ENCODE peak calls at places on chromosome 15, in six cellular contexts. M is GM23248, K is mesendoderm, D is endothelial cell of umbilical vein, U is H9, T is H1. W is an unnamed sample.

GRCh38 chr15:52369455-52369854 is 73.9 kb upstream of the MYO5C start:
- DNase-seq in K (no peak), D (no peak), T (no peak), M (no peak), U (no peak), W (no peak)

GRCh38 chr15:91678003-91678402 is 175.5 kb upstream of the SLCO3A1 start:
- DNase-seq in T (no peak), K (no peak), M (peak; percentile 12), U (no peak), D (no peak), W (no peak)

GRCh38 chr15:95929232-95929846 is 401.2 kb upstream of the NR2F2 start:
- DNase-seq in M (no peak), D (no peak), K (no peak), U (no peak), T (no peak), W (no peak)

GRCh38 chr15:44102675-44103254 is 92.3 kb downstream of the FRMD5 start:
- DNase-seq in K (no peak), U (no peak), D (peak; percentile 97), T (no peak), M (peak; percentile 99), W (peak; percentile 43)

GRCh38 chr15:85579011-85579701 is 198.8 kb downstream of the AKAP13 start:
- DNase-seq in U (no peak), K (no peak), T (no peak), D (peak; percentile 87), M (no peak), W (no peak)

GRCh38 chr15:51803961-51804360 is 25.5 kb upstream of the TMOD3 start:
- DNase-seq in T (no peak), U (no peak), M (peak; percentile 34), K (no peak), D (no peak), W (no peak)

GRCh38 chr15:78201281-78202190 is 32.8 kb downstream of the ACSBG1 start:
- DNase-seq in M (no peak), D (no peak), U (no peak), K (no peak), T (peak; percentile 33), W (no peak)

GRCh38 chr15:81298606-81299005 is 25.3 kb downstream of the STARD5 start:
- DNase-seq in M (no peak), D (no peak), U (no peak), T (no peak), K (no peak), W (no peak)

GRCh38 chr15:78460737-78461136 is 22.7 kb downstream of the IREB2 start:
- DNase-seq in T (no peak), M (no peak), D (no peak), U (no peak), K (no peak), W (no peak)

GRCh38 chr15:25715536-25716413 is 147.4 kb downstream of the ATP10A start:
- DNase-seq in U (no peak), T (no peak), D (no peak), M (no peak), K (no peak), W (no peak)

GRCh38 chr15:29952245-29952644 is 130.0 kb upstream of the TJP1 start:
- DNase-seq in U (no peak), M (no peak), D (no peak), K (no peak), T (no peak), W (peak; percentile 40)

GRCh38 chr15:71448688-71449114 is 333.4 kb downstream of the THSD4 start:
- DNase-seq in D (peak; percentile 87), U (peak; percentile 63), T (peak; percentile 79), K (peak; percentile 77), M (peak; percentile 64), W (peak; percentile 71)

GRCh38 chr15:44215594-44215993 is 20.5 kb upstream of the FRMD5 start:
- DNase-seq in K (no peak), M (peak; percentile 96), D (peak; percentile 61), U (no peak), T (no peak), W (no peak)

GRCh38 chr15:39312984-39313383 is 267.9 kb upstream of the THBS1 start:
- DNase-seq in U (no peak), D (no peak), T (no peak), M (peak; percentile 23), K (peak; percentile 55), W (peak; percentile 35)

GRCh38 chr15:29728418-29728817 is 93.8 kb downstream of the TJP1 start:
- DNase-seq in U (no peak), M (no peak), T (no peak), D (no peak), K (no peak), W (no peak)

GRCh38 chr15:27977656-27978055 is 121.5 kb downstream of the OCA2 start:
- DNase-seq in K (no peak), U (no peak), M (no peak), D (no peak), T (no peak), W (no peak)

GRCh38 chr15:78889000-78889399 is 16.3 kb downstream of the MORF4L1 start:
- DNase-seq in T (no peak), U (no peak), K (no peak), M (no peak), D (no peak), W (no peak)

GRCh38 chr15:77846360-77846759 is 213.6 kb upstream of the LINGO1 start:
- DNase-seq in D (no peak), K (no peak), M (peak; percentile 50), T (no peak), U (no peak), W (no peak)

GRCh38 chr15:74768771-74769342 is 13.0 kb upstream of the CSK start:
- DNase-seq in M (peak; percentile 72), U (peak; percentile 81), D (peak; percentile 58), T (peak; percentile 82), K (peak; percentile 77), W (peak; percentile 81)

GRCh38 chr15:39251413-39252197 is 329.3 kb upstream of the THBS1 start:
- DNase-seq in U (no peak), T (no peak), M (no peak), D (peak; percentile 82), K (no peak), W (no peak)

GRCh38 chr15:92882697-92883642 is 17.2 kb upstream of the CHD2 start:
- DNase-seq in U (no peak), M (peak; percentile 51), K (peak; percentile 39), T (no peak), D (no peak), W (peak; percentile 59)

GRCh38 chr15:40242671-40243070 is 3.8 kb downstream of the PAK6 start:
- DNase-seq in T (no peak), D (no peak), U (no peak), K (no peak), M (no peak), W (no peak)

GRCh38 chr15:51331141-51331540 is 7.3 kb downstream of the CYP19A1 start:
- DNase-seq in T (no peak), U (no peak), K (peak; percentile 59), D (no peak), M (no peak), W (no peak)

GRCh38 chr15:40430271-40430805 is 10.4 kb upstream of the BAHD1 start:
- DNase-seq in K (peak; percentile 55), M (peak; percentile 95), D (no peak), T (no peak), U (peak; percentile 59), W (no peak)

GRCh38 chr15:66841953-66842681 is 140.1 kb downstream of the SMAD6 start:
- DNase-seq in K (peak; percentile 89), M (peak; percentile 98), U (no peak), D (peak; percentile 93), T (no peak), W (peak; percentile 81)

GRCh38 chr15:42091753-42092665 is 2.4 kb downstream of the PLA2G4D start:
- DNase-seq in U (peak; percentile 58), M (peak; percentile 42), D (no peak), K (peak; percentile 97), T (no peak), W (peak; percentile 37)

GRCh38 chr15:36737430-36737891 is 158.0 kb downstream of the CDIN1 start:
- DNase-seq in T (no peak), D (peak; percentile 29), K (no peak), U (no peak), M (peak; percentile 53), W (no peak)

GRCh38 chr15:84402856-84403608 is 167.5 kb downstream of the GOLGA6L4 start:
- DNase-seq in D (no peak), T (peak; percentile 27), K (no peak), U (no peak), M (no peak), W (no peak)

GRCh38 chr15:93974804-93975481 is 256.4 kb upstream of the MCTP2 start:
- DNase-seq in D (no peak), U (peak; percentile 41), T (no peak), K (peak; percentile 82), M (peak; percentile 71), W (peak; percentile 75)

GRCh38 chr15:45387379-45388007 is 9.1 kb upstream of the GATM start:
- DNase-seq in M (no peak), D (no peak), T (no peak), K (no peak), U (no peak), W (no peak)
- H3K27ac ChIP-seq in M (no peak overlapping the region), D (no peak overlapping the region), T (no peak overlapping the region), K (no peak overlapping the region), U (no peak overlapping the region), W (no peak overlapping the region)

DNA sequence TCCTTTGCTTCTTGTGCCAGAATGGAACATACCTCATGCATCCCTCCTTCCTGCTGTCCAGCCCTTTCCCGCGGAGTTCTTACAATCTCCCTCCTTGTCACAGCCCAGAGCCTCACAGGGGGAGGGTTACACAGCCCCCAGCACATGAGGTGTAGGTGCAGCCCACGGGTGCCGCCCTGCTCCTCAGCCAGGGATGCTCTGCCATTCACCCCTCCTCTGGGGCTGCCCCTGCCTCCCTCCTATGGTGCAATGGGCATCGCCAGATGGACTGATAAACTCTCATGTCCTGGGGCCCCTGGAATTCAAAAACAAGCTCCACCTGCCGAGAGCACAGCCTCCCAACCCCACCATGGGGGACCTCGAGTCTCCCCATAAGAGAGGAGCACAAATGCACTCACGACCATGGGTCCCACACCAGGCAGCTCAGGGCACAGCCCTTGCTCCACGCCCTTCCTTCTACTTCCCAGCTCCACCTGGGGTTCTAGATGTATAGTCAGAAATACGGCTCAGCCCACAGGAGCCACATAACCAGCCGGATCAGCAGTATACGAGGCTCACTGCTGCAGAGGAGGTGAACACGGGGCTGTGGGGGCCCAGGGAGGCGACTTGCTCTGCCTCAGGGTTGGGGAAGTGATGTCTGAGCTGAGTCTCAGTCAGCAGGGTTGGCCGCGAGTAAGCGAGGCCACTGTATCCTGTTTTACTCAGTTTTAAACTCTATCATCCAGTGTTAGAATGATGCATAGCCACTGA is 269.7 kb upstream of the LYSMD4 start:
- DNase-seq in U (no peak), M (no peak), K (no peak), D (no peak), T (no peak), W (no peak)
- H3K4me2 ChIP-seq in U (no peak overlapping the region), M (no peak overlapping the region), K (no peak overlapping the region), D (no peak overlapping the region), T (no peak overlapping the region), W (no peak overlapping the region)

DNA sequence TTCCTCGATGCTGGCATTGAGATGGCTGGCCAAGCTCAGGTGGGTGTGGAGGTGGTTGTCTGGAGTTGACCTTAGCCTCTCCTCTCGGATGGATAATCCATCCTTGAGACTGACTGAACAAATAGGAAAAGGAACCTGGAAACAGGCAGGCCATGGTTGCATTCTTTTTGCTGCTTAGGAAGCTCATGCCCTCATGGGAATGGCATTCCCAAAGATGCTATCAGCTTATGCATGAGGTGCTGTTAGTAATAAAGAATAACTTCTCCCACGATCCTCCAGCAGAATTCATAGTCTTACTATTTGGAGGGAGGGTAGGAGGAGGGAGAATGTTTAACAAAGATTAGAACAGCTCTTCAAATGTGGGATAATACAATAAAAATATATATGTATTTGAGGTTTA is 303.0 kb upstream of the TPM1 start:
- DNase-seq in U (no peak), D (peak; percentile 14), M (peak; percentile 85), K (peak; percentile 81), T (no peak), W (no peak)
- H3K27ac ChIP-seq in U (no peak overlapping the region), D (no peak overlapping the region), M (peak overlapping the region; percentile 79), K (no peak overlapping the region), T (no peak overlapping the region), W (no peak overlapping the region)

GRCh38 chr15:89551502-89551901 is 23.8 kb upstream of the TICRR start:
- DNase-seq in U (no peak), M (peak; percentile 12), D (peak; percentile 14), T (no peak), K (no peak), W (no peak)
- H3K4me2 ChIP-seq in U (no peak overlapping the region), M (no peak overlapping the region), D (no peak overlapping the region), T (no peak overlapping the region), K (no peak overlapping the region), W (no peak overlapping the region)